ENCODE peak calls at places on chromosomes 3 and 15, in six cellular contexts. H, C, T, L, P and B are unnamed samples.

GRCh38 chr3:4320453-4320852 is 17.3 kb downstream of the SETMAR start:
- DNase-seq in H (no peak), C (peak), T (no peak), L (no peak), P (no peak), B (no peak)

GRCh38 chr3:13146643-13147143 is 73.5 kb upstream of the IQSEC1 start:
- DNase-seq in H (no peak), C (no peak), T (no peak), L (no peak), P (no peak), B (no peak)

GRCh38 chr3:64612082-64612860 is 75.5 kb downstream of the ADAMTS9 start:
- DNase-seq in H (peak), C (peak), T (peak), L (no peak), P (no peak), B (peak)

GRCh38 chr15:59501531-59502113 is 63.6 kb downstream of the FAM81A start:
- DNase-seq in H (peak), C (peak), T (no peak), L (peak), P (peak), B (peak)

GRCh38 chr3:38655708-38656300 is 6.3 kb upstream of the SCN5A start:
- DNase-seq in H (peak), C (peak), T (no peak), L (no peak), P (peak), B (no peak)

GRCh38 chr15:37902126-37902525 is 32.3 kb upstream of the TMCO5A start:
- DNase-seq in H (no peak), C (no peak), T (no peak), L (no peak), P (no peak), B (no peak)

GRCh38 chr15:73082719-73083275 is 30.5 kb downstream of the NEO1 start:
- DNase-seq in H (no peak), C (no peak), T (no peak), L (no peak), P (no peak), B (no peak)

GRCh38 chr3:108914774-108915641 is 38.7 kb downstream of the GUCA1C start:
- DNase-seq in H (peak), C (peak), T (peak), L (peak), P (peak), B (peak)

GRCh38 chr15:28093761-28094535 is 5.2 kb downstream of the OCA2 start:
- DNase-seq in H (no peak), C (no peak), T (no peak), L (no peak), P (no peak), B (no peak)

GRCh38 chr3:193297421-193297820 is 56.4 kb downstream of the PLAAT1 start:
- DNase-seq in H (peak), C (no peak), T (no peak), L (no peak), P (no peak), B (no peak)

GRCh38 chr3:128392812-128393544 is 73.7 kb downstream of the DNAJB8 start:
- DNase-seq in H (no peak), C (no peak), T (no peak), L (no peak), P (no peak), B (no peak)

GRCh38 chr3:159252772-159253384 is 451.0 kb downstream of the MFSD1 start:
- DNase-seq in H (peak), C (peak), T (no peak), L (no peak), P (peak), B (peak)

GRCh38 chr3:52090131-52090548 is 33.8 kb upstream of the DUSP7 start:
- DNase-seq in H (peak), C (peak), T (no peak), L (no peak), P (no peak), B (peak)

GRCh38 chr3:105834768-105835167 is 34.0 kb downstream of the CBLB start:
- DNase-seq in H (no peak), C (no peak), T (no peak), L (no peak), P (no peak), B (no peak)

GRCh38 chr3:111924283-111924682 is 54.5 kb upstream of the ABHD10 start:
- DNase-seq in H (no peak), C (no peak), T (peak), L (no peak), P (no peak), B (no peak)

GRCh38 chr3:167978071-167978470 is 117.7 kb downstream of the GOLIM4 start:
- DNase-seq in H (no peak), C (peak), T (peak), L (no peak), P (no peak), B (no peak)

GRCh38 chr3:143627336-143627735 is 220.9 kb downstream of the SLC9A9 start:
- DNase-seq in H (no peak), C (no peak), T (no peak), L (no peak), P (no peak), B (peak)

GRCh38 chr3:46059432-46059831 is 32.1 kb upstream of the XCR1 start:
- DNase-seq in H (no peak), C (no peak), T (no peak), L (no peak), P (no peak), B (no peak)

GRCh38 chr3:42277676-42278075 is 11.7 kb upstream of the CCK start:
- DNase-seq in H (no peak), C (no peak), T (no peak), L (no peak), P (no peak), B (no peak)

GRCh38 chr15:75918135-75918534 is 14.5 kb downstream of the FBXO22 start:
- DNase-seq in H (no peak), C (no peak), T (no peak), L (no peak), P (no peak), B (no peak)

GRCh38 chr15:49832421-49832980 is 211.7 kb downstream of the DTWD1 start:
- DNase-seq in H (no peak), C (no peak), T (no peak), L (no peak), P (no peak), B (no peak)

GRCh38 chr3:187102073-187102634 is 37.1 kb downstream of the RPL39L start:
- DNase-seq in H (no peak), C (no peak), T (no peak), L (no peak), P (no peak), B (no peak)

GRCh38 chr3:158160958-158161357 is 51.1 kb downstream of the RSRC1 start:
- DNase-seq in H (no peak), C (peak), T (no peak), L (no peak), P (no peak), B (peak)